ENCODE peak calls at places on chromosome 12, in five cellular contexts. Q, P, H, N and Y are unnamed samples.

GRCh38 chr12:67589078-67589477 is 59.5 kb upstream of the DYRK2 start:
- DNase-seq in Q (no peak), N (no peak), P (no peak), H (no peak), Y (no peak)

GRCh38 chr12:105522166-105522825 is 191.8 kb downstream of the C12orf75 start:
- DNase-seq in N (no peak), Q (no peak), P (peak; percentile 28), H (no peak), Y (no peak)

GRCh38 chr12:12008931-12009611 is 61.7 kb upstream of the BCL2L14 start:
- DNase-seq in Q (peak; percentile 86), H (no peak), P (peak; percentile 88), N (no peak), Y (peak; percentile 78)

GRCh38 chr12:76144253-76144564 is 59.7 kb upstream of the NAP1L1 start:
- DNase-seq in N (peak; percentile 24), P (peak; percentile 32), H (peak; percentile 50), Q (no peak), Y (no peak)

GRCh38 chr12:1044697-1045096 is 53.7 kb downstream of the ERC1 start:
- DNase-seq in Q (no peak), H (no peak), N (no peak), P (peak; percentile 77), Y (no peak)

GRCh38 chr12:45730842-45731336 is 1.4 kb downstream of the ARID2 start:
- DNase-seq in Q (no peak), N (no peak), H (no peak), P (peak; percentile 17), Y (peak; percentile 53)

GRCh38 chr12:113222730-113223531 is 1.7 kb downstream of the TPCN1 start:
- DNase-seq in P (peak; percentile 89), Q (peak; percentile 40), N (no peak), H (peak; percentile 89), Y (peak; percentile 61)

GRCh38 chr12:93978553-93978952 is 169.8 kb upstream of the PLXNC1 start:
- DNase-seq in H (peak; percentile 38), P (peak; percentile 34), Q (no peak), N (no peak), Y (no peak)

GRCh38 chr12:12441891-12442461 is 85.1 kb downstream of the BORCS5 start:
- DNase-seq in Q (no peak), P (peak; percentile 25), H (peak; percentile 32), N (no peak), Y (no peak)

GRCh38 chr12:47192046-47192445 is 112.3 kb upstream of the AMIGO2 start:
- DNase-seq in N (no peak), H (no peak), Q (no peak), P (no peak), Y (no peak)

GRCh38 chr12:119700078-119700477 is 32.1 kb downstream of the PRKAB1 start:
- DNase-seq in P (no peak), H (no peak), Q (no peak), N (no peak), Y (no peak)

GRCh38 chr12:124030510-124030909 is 57.5 kb downstream of the ZNF664 start:
- DNase-seq in Q (peak; percentile 33), N (peak; percentile 67), P (peak; percentile 16), H (peak; percentile 73), Y (no peak)

GRCh38 chr12:53046655-53047220 is 3.1 kb upstream of the TNS2 start:
- DNase-seq in N (no peak), Q (peak; percentile 79), P (no peak), H (no peak), Y (peak; percentile 46)

GRCh38 chr12:92080390-92081285 is 65.0 kb downstream of the BTG1 start:
- DNase-seq in P (peak; percentile 98), N (no peak), H (peak; percentile 64), Q (no peak), Y (peak; percentile 34)

GRCh38 chr12:111975161-111975931 is 37.6 kb downstream of the TMEM116 start:
- DNase-seq in P (no peak), Q (no peak), H (no peak), N (no peak), Y (no peak)

GRCh38 chr12:6104027-6104426 is 20.4 kb downstream of the VWF start:
- DNase-seq in P (no peak), N (no peak), Q (no peak), H (no peak), Y (peak; percentile 6)

GRCh38 chr12:70815056-70815455 is 105.5 kb downstream of the PTPRR start:
- DNase-seq in Q (no peak), P (no peak), N (no peak), H (no peak), Y (no peak)

GRCh38 chr12:41795066-41795465 is 349.6 kb downstream of the GXYLT1 start:
- DNase-seq in P (peak; percentile 4), N (no peak), H (no peak), Q (no peak), Y (no peak)

GRCh38 chr12:80838708-80839107 is 99.0 kb downstream of the LIN7A start:
- DNase-seq in N (no peak), H (no peak), P (no peak), Q (no peak), Y (no peak)

GRCh38 chr12:67442347-67442841 is 173.2 kb downstream of the CAND1 start:
- DNase-seq in P (no peak), Q (no peak), H (no peak), N (peak; percentile 49), Y (no peak)

GRCh38 chr12:122187466-122187865 is 4.5 kb downstream of the LRRC43 start:
- DNase-seq in H (no peak), P (no peak), N (no peak), Q (peak; percentile 64), Y (no peak)

GRCh38 chr12:67208326-67209067 is 60.7 kb upstream of the CAND1 start:
- DNase-seq in H (no peak), N (no peak), P (no peak), Q (no peak), Y (no peak)

GRCh38 chr12:9615420-9616135 is 7.9 kb upstream of the KLRB1 start:
- DNase-seq in N (no peak), P (no peak), H (no peak), Q (no peak), Y (peak; percentile 67)

GRCh38 chr12:1993341-1993740 is 10.9 kb downstream of the DCP1B start:
- DNase-seq in H (peak; percentile 62), Q (no peak), P (peak; percentile 86), N (no peak), Y (no peak)

GRCh38 chr12:33115716-33116115 is 219.1 kb upstream of the PKP2 start:
- DNase-seq in N (no peak), Q (peak; percentile 6), H (no peak), P (peak; percentile 35), Y (no peak)

GRCh38 chr12:112382866-112383265 is 635 bp upstream of the HECTD4 start:
- DNase-seq in N (no peak), H (no peak), P (no peak), Q (no peak), Y (no peak)

GRCh38 chr12:113866496-113866895 is 99.6 kb downstream of the RBM19 start:
- DNase-seq in H (no peak), N (no peak), P (no peak), Q (no peak), Y (no peak)

DNA sequence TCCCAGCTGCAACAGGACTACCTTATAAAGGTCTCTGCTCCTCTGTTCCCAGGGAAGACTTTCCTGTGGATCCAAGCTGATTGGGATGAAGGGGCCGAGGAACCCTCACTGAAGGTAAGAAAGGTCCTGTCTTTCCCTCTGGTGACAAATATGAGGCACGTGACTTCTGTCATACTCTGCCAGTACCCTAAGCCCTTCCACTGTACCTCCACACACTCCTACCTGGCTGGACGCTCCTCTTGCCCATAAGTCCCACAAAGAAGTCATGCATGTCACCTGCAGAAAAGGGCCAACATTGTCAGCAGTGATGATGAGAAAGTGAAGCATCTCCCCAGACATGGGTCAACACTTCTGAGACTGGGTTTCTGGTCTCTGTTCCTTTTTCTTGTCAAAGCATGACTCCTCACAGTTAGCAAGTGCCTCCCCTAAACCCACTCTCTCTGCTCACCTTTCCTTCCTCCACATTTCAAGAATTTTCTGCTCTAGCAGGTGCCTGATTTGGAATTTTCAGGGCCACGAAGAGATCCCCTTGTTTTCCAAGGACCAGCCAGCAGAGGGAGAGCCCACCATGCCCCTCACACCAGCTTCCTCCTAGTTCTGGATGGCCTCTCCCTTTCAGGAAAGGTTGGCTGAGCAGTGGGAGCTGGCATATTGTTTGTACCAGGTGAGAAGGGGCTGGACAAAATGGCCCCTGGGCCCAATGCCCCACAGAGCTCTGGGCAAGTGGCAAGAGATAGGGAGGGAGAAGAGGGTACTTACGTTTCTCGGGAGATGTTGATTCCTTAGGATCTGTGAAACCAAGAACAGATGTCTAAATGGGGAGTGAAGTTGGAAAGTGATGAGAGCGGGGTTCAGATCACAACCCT is 3.5 kb downstream of the TAC3 start:
- DNase-seq in N (no peak), P (no peak), H (no peak), Q (peak; percentile 52), Y (no peak)
- TF ChIP-seq CTCF in N (no peak), P (no peak), H (no peak), Q (peak; percentile 48), Y (no peak)

GRCh38 chr12:117762143-117762542 is 206.6 kb downstream of the KSR2 start:
- DNase-seq in H (no peak), Q (no peak), N (no peak), P (no peak), Y (no peak)
- H3K9me2 ChIP-seq in H (no peaks in the 10 kb centered on the region), Q (peaks cover 6% of the 10 kb centered on the region), N (no peaks in the 10 kb centered on the region), P (no peaks in the 10 kb centered on the region), Y (no peaks in the 10 kb centered on the region)

GRCh38 chr12:63415357-63415756 is 252.9 kb downstream of the DPY19L2 start:
- DNase-seq in P (no peak), Q (no peak), H (no peak), N (no peak), Y (no peak)

GRCh38 chr12:63423839-63424238 is 244.5 kb downstream of the DPY19L2 start:
- DNase-seq in H (no peak), P (no peak), N (no peak), Q (no peak), Y (no peak)

GRCh38 chr12:63416788-63417187 is 251.5 kb downstream of the DPY19L2 start:
- DNase-seq in P (no peak), H (no peak), Q (no peak), N (no peak), Y (no peak)

GRCh38 chr12:63419119-63419518 is 249.2 kb downstream of the DPY19L2 start:
- DNase-seq in Q (peak; percentile 13), P (peak; percentile 73), H (peak; percentile 38), N (no peak), Y (no peak)

DNA sequence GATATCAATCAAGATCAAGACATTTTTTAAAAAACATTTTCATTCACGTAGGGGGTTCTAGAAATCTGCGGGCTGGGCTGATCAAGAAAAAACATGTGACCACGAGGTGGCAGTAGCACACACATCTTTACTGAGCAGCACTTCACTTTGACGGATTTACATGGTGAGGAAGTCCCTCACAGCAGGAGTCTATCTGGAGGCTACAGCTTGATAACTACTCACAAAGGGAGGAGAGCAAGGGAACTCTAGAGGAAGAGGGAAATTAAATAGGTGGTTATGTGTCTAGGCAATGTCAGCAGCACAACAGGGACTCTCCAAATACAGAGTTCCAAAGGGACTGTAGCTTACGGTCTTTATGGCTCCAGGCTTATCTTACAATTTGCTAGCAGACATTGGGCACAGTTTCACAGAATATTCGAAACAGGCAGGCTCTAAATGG is 248.1 kb downstream of the DPY19L2 start:
- DNase-seq in P (peak; percentile 50), N (peak; percentile 37), H (peak; percentile 67), Q (peak; percentile 97), Y (peak; percentile 67)
- TF ChIP-seq CTCF in P (peak; percentile 66), N (peak; percentile 76), H (peak; percentile 63), Q (peak; percentile 91), Y (peak; percentile 86)

GRCh38 chr12:28063355-28063885 is 90.9 kb upstream of the PTHLH start:
- DNase-seq in N (no peak), H (no peak), P (peak; percentile 36), Q (no peak), Y (no peak)
- H3K9me2 ChIP-seq in N (no peaks in the 10 kb centered on the region), H (no peaks in the 10 kb centered on the region), P (no peaks in the 10 kb centered on the region), Q (no peaks in the 10 kb centered on the region), Y (no peaks in the 10 kb centered on the region)